ENCODE peak calls at places on chromosome 2, in five cellular contexts. H is GM23248, E is neural progenitor cell, D is MM.1S, R is HCT116. A is an unnamed sample.

GRCh38 chr2:68093634-68094033 is 30.8 kb upstream of the C1D start:
- DNase-seq in H (no peak), E (no peak), D (no peak), R (no peak), A (no peak)

GRCh38 chr2:102473020-102473419 is at the start of gene SLC9A4:
- DNase-seq in H (peak; percentile 44), E (peak; percentile 54), D (peak; percentile 60), R (peak; percentile 48), A (peak; percentile 27)

GRCh38 chr2:236647621-236648020 is 78.0 kb downstream of the ACKR3 start:
- DNase-seq in H (no peak), E (no peak), D (no peak), R (no peak), A (no peak)

GRCh38 chr2:30702694-30703093 is 104.6 kb downstream of the CAPN13 start:
- DNase-seq in H (no peak), E (no peak), D (no peak), R (no peak), A (no peak)

GRCh38 chr2:196934672-196935071 is 8.2 kb upstream of the PGAP1 start:
- DNase-seq in H (no peak), E (no peak), D (no peak), R (no peak), A (no peak)

GRCh38 chr2:109702250-109702985 is 88.3 kb downstream of the SOWAHC start:
- DNase-seq in H (peak; percentile 93), E (no peak), D (no peak), R (peak; percentile 22), A (no peak)

GRCh38 chr2:177471990-177472389 is 79.4 kb downstream of the AGPS start:
- DNase-seq in H (no peak), E (no peak), D (no peak), R (no peak), A (no peak)

GRCh38 chr2:217204358-217204757 is 344.5 kb upstream of the TNP1 start:
- DNase-seq in H (peak; percentile 56), E (no peak), D (no peak), R (no peak), A (no peak)

GRCh38 chr2:23669413-23670244 is 257.3 kb downstream of the ATAD2B start:
- DNase-seq in H (no peak), E (no peak), D (no peak), R (no peak), A (no peak)

GRCh38 chr2:211860224-211860623 is 678.4 kb downstream of the ERBB4 start:
- DNase-seq in H (no peak), E (no peak), D (no peak), R (no peak), A (no peak)

GRCh38 chr2:152432206-152432653 is 97.3 kb downstream of the FMNL2 start:
- DNase-seq in H (peak; percentile 90), E (no peak), D (no peak), R (no peak), A (no peak)

GRCh38 chr2:230888824-230889400 is 24.2 kb downstream of the ITM2C start:
- DNase-seq in H (no peak), E (no peak), D (no peak), R (no peak), A (no peak)

GRCh38 chr2:75476778-75477177 is 84.0 kb downstream of the EVA1A start:
- DNase-seq in H (peak; percentile 55), E (peak; percentile 31), D (no peak), R (no peak), A (no peak)
- TF ChIP-seq EZH2phosphoT487 in H (no peak), E (no peak), D (no peak), R (no peak), A (no peak)

DNA sequence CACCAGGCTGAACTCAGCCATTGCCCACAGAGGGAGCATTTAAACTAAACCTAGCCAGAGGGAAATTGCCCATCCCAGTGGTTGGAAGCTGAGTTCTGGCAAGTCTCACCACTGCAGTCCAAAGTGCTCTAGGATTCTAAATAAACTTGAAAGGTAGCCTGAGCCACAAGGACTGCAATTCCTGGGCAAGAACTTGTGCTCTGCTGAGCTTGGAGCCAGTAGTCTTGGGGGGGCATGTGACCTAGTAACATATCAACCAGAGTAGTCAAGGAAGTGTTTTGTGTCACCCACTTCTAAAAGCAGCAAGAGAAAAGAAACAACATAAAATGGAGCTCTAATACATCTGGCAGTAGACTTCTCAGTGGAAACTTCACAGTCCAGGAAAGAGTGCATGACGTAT is 167.0 kb downstream of the PTH2R start:
- DNase-seq in H (no peak), E (no peak), D (no peak), R (no peak), A (no peak)
- H3K36me3 ChIP-seq in H (no peaks in the 10 kb centered on the region), E (no peaks in the 10 kb centered on the region), D (no peaks in the 10 kb centered on the region), R (no peaks in the 10 kb centered on the region), A (no peaks in the 10 kb centered on the region)

GRCh38 chr2:122366427-122366826 is 611.0 kb downstream of the TSN start:
- DNase-seq in H (no peak), E (no peak), D (no peak), R (no peak), A (no peak)

GRCh38 chr2:122363885-122364284 is 608.4 kb downstream of the TSN start:
- DNase-seq in H (no peak), E (no peak), D (no peak), R (no peak), A (no peak)

GRCh38 chr2:122368576-122369243 is 613.3 kb downstream of the TSN start:
- DNase-seq in H (peak; percentile 27), E (no peak), D (no peak), R (no peak), A (no peak)
- TF ChIP-seq EZH2phosphoT487 in H (no peak), E (no peak), D (no peak), R (no peak), A (no peak)

GRCh38 chr2:47833516-47833968 is 50.6 kb downstream of the MSH6 start:
- DNase-seq in H (no peak), E (no peak), D (no peak), R (no peak), A (no peak)
- H3K36me3 ChIP-seq in H (peaks cover 78% of the 10 kb centered on the region), E (peaks cover 66% of the 10 kb centered on the region), D (peaks cover 17% of the 10 kb centered on the region), R (peaks cover 41% of the 10 kb centered on the region), A (peaks cover 93% of the 10 kb centered on the region)

GRCh38 chr2:157328133-157328532 is 2.5 kb upstream of the ERMN start:
- DNase-seq in H (no peak), E (no peak), D (no peak), R (no peak), A (no peak)
- TF ChIP-seq EZH2phosphoT487 in H (no peak), E (no peak), D (no peak), R (no peak), A (no peak)

GRCh38 chr2:40160730-40161129 is 291.2 kb downstream of the SLC8A1 start:
- DNase-seq in H (no peak), E (no peak), D (peak; percentile 57), R (no peak), A (peak; percentile 87)

GRCh38 chr2:40161986-40162385 is 289.9 kb downstream of the SLC8A1 start:
- DNase-seq in H (no peak), E (no peak), D (no peak), R (no peak), A (no peak)

GRCh38 chr2:40158781-40159180 is 293.1 kb downstream of the SLC8A1 start:
- DNase-seq in H (no peak), E (no peak), D (no peak), R (no peak), A (no peak)

GRCh38 chr2:40155728-40156127 is 296.2 kb downstream of the SLC8A1 start:
- DNase-seq in H (no peak), E (no peak), D (no peak), R (no peak), A (no peak)

GRCh38 chr2:40159333-40159732 is 292.6 kb downstream of the SLC8A1 start:
- DNase-seq in H (no peak), E (no peak), D (no peak), R (no peak), A (no peak)
- H3K36me3 ChIP-seq in H (peaks cover 44% of the 10 kb centered on the region), E (no peaks in the 10 kb centered on the region), D (no peaks in the 10 kb centered on the region), R (no peaks in the 10 kb centered on the region), A (no peaks in the 10 kb centered on the region)

GRCh38 chr2:39118786-39119499 is 1.9 kb downstream of the SOS1 start:
- DNase-seq in H (peak; percentile 75), E (no peak), D (peak; percentile 37), R (no peak), A (peak; percentile 72)
- TF ChIP-seq EZH2phosphoT487 in H (no peak), E (no peak), D (no peak), R (no peak), A (no peak)

GRCh38 chr2:63053235-63053888 is 2.7 kb downstream of the OTX1 start:
- DNase-seq in H (no peak), E (peak; percentile 43), D (no peak), R (no peak), A (no peak)

GRCh38 chr2:63052411-63053234 is 2.0 kb downstream of the OTX1 start:
- DNase-seq in H (no peak), E (peak; percentile 39), D (no peak), R (no peak), A (no peak)

GRCh38 chr2:63050186-63050915 is at the start of gene OTX1:
- DNase-seq in H (peak; percentile 61), E (peak; percentile 94), D (peak; percentile 84), R (peak; percentile 56), A (peak; percentile 80)

GRCh38 chr2:63050916-63051794 is 525 bp downstream of the OTX1 start:
- DNase-seq in H (peak; percentile 30), E (peak; percentile 56), D (no peak), R (no peak), A (no peak)

GRCh38 chr2:63051795-63052333 is 1.2 kb downstream of the OTX1 start:
- DNase-seq in H (no peak), E (peak; percentile 62), D (no peak), R (no peak), A (no peak)
- H3K36me3 ChIP-seq in H (peaks cover 3% of the 10 kb centered on the region), E (no peaks in the 10 kb centered on the region), D (no peaks in the 10 kb centered on the region), R (peaks cover 9% of the 10 kb centered on the region), A (no peaks in the 10 kb centered on the region)

GRCh38 chr2:164691346-164691887 is 70.1 kb upstream of the GRB14 start:
- DNase-seq in H (no peak), E (no peak), D (no peak), R (no peak), A (no peak)
- TF ChIP-seq EZH2phosphoT487 in H (no peak), E (no peak), D (no peak), R (no peak), A (no peak)

A was measured in OCI-LY7.